ENCODE peak calls at places on chromosomes 1 and 21, in seven cellular contexts. One of them, this sample, is unnamed.

GRCh38 chr1:15678578-15678977 is 5.5 kb upstream of the PLEKHM2 start:
- DNase-seq in tibial nerve: no peak
- DNase-seq in NCI-H69: no peak
- DNase-seq in A172: peak
- DNase-seq in GM23338: peak
- DNase-seq in NCI-H345: no peak
- DNase-seq in trophoblast cell: peak
- DNase-seq in this sample: no peak

GRCh38 chr1:160993544-160993943 is 27.4 kb downstream of the F11R start:
- DNase-seq in tibial nerve: no peak
- DNase-seq in NCI-H69: peak
- DNase-seq in A172: peak
- DNase-seq in GM23338: no peak
- DNase-seq in NCI-H345: peak
- DNase-seq in trophoblast cell: peak
- DNase-seq in this sample: peak

GRCh38 chr1:204961765-204962419 is 81.1 kb upstream of the CNTN2 start:
- DNase-seq in tibial nerve: no peak
- DNase-seq in NCI-H69: peak
- DNase-seq in A172: no peak
- DNase-seq in GM23338: peak
- DNase-seq in NCI-H345: peak
- DNase-seq in trophoblast cell: no peak
- DNase-seq in this sample: no peak

GRCh38 chr1:212256404-212256803 is 28.8 kb upstream of the PPP2R5A start:
- DNase-seq in tibial nerve: no peak
- DNase-seq in NCI-H69: no peak
- DNase-seq in A172: no peak
- DNase-seq in GM23338: no peak
- DNase-seq in NCI-H345: no peak
- DNase-seq in trophoblast cell: no peak
- DNase-seq in this sample: no peak

GRCh38 chr1:97581614-97582051 is 339.2 kb downstream of the DPYD start:
- DNase-seq in tibial nerve: no peak
- DNase-seq in NCI-H69: no peak
- DNase-seq in A172: peak
- DNase-seq in GM23338: peak
- DNase-seq in NCI-H345: no peak
- DNase-seq in trophoblast cell: peak
- DNase-seq in this sample: no peak

GRCh38 chr1:232533328-232533727 is 96.6 kb downstream of the SIPA1L2 start:
- DNase-seq in tibial nerve: no peak
- DNase-seq in NCI-H69: peak
- DNase-seq in A172: no peak
- DNase-seq in GM23338: no peak
- DNase-seq in NCI-H345: peak
- DNase-seq in trophoblast cell: no peak
- DNase-seq in this sample: no peak

GRCh38 chr1:183576537-183576936 is 13.7 kb downstream of the NCF2 start:
- DNase-seq in tibial nerve: no peak
- DNase-seq in NCI-H69: no peak
- DNase-seq in A172: no peak
- DNase-seq in GM23338: no peak
- DNase-seq in NCI-H345: no peak
- DNase-seq in trophoblast cell: no peak
- DNase-seq in this sample: no peak

GRCh38 chr1:89174491-89174890 is 1.3 kb downstream of the GBP7 start:
- DNase-seq in tibial nerve: no peak
- DNase-seq in NCI-H69: no peak
- DNase-seq in A172: no peak
- DNase-seq in GM23338: no peak
- DNase-seq in NCI-H345: no peak
- DNase-seq in trophoblast cell: no peak
- DNase-seq in this sample: no peak

GRCh38 chr1:23367451-23367790 is 2.2 kb downstream of the ZNF436 start:
- DNase-seq in tibial nerve: no peak
- DNase-seq in NCI-H69: no peak
- DNase-seq in A172: no peak
- DNase-seq in GM23338: no peak
- DNase-seq in NCI-H345: peak
- DNase-seq in trophoblast cell: no peak
- DNase-seq in this sample: peak

GRCh38 chr21:17428484-17428869 is 84.4 kb upstream of the CXADR start:
- DNase-seq in tibial nerve: no peak
- DNase-seq in NCI-H69: no peak
- DNase-seq in A172: no peak
- DNase-seq in GM23338: no peak
- DNase-seq in NCI-H345: no peak
- DNase-seq in trophoblast cell: no peak
- DNase-seq in this sample: no peak

GRCh38 chr1:2199042-2199810 is 4.7 kb upstream of the FAAP20 start:
- DNase-seq in tibial nerve: peak
- DNase-seq in NCI-H69: peak
- DNase-seq in A172: no peak
- DNase-seq in GM23338: peak
- DNase-seq in NCI-H345: no peak
- DNase-seq in trophoblast cell: peak
- DNase-seq in this sample: peak

GRCh38 chr21:38505654-38506523 is 7.6 kb upstream of the ERG start:
- DNase-seq in tibial nerve: no peak
- DNase-seq in NCI-H69: peak
- DNase-seq in A172: peak
- DNase-seq in GM23338: peak
- DNase-seq in NCI-H345: peak
- DNase-seq in trophoblast cell: peak
- DNase-seq in this sample: peak

GRCh38 chr1:185785586-185785985 is 51.4 kb downstream of the HMCN1 start:
- DNase-seq in tibial nerve: no peak
- DNase-seq in NCI-H69: no peak
- DNase-seq in A172: no peak
- DNase-seq in GM23338: no peak
- DNase-seq in NCI-H345: no peak
- DNase-seq in trophoblast cell: no peak
- DNase-seq in this sample: no peak

GRCh38 chr1:204493882-204494280 is 724 bp downstream of the PIK3C2B start:
- DNase-seq in tibial nerve: no peak
- DNase-seq in NCI-H69: peak
- DNase-seq in A172: peak
- DNase-seq in GM23338: peak
- DNase-seq in NCI-H345: peak
- DNase-seq in trophoblast cell: no peak
- DNase-seq in this sample: peak

GRCh38 chr21:31556662-31557061 is 102.8 kb upstream of the SOD1 start:
- DNase-seq in tibial nerve: no peak
- DNase-seq in NCI-H69: peak
- DNase-seq in A172: no peak
- DNase-seq in GM23338: no peak
- DNase-seq in NCI-H345: no peak
- DNase-seq in trophoblast cell: no peak
- DNase-seq in this sample: no peak

GRCh38 chr1:156750191-156750931 is 1.1 kb downstream of the HDGF start:
- DNase-seq in tibial nerve: no peak
- DNase-seq in NCI-H69: peak
- DNase-seq in A172: peak
- DNase-seq in GM23338: peak
- DNase-seq in NCI-H345: no peak
- DNase-seq in trophoblast cell: peak
- DNase-seq in this sample: peak

GRCh38 chr1:206001476-206001888 is 1.7 kb downstream of the RAB7B start:
- DNase-seq in tibial nerve: no peak
- DNase-seq in NCI-H69: no peak
- DNase-seq in A172: peak
- DNase-seq in GM23338: no peak
- DNase-seq in NCI-H345: no peak
- DNase-seq in trophoblast cell: peak
- DNase-seq in this sample: no peak

GRCh38 chr1:5616366-5617178 is 375.7 kb downstream of the NPHP4 start:
- DNase-seq in tibial nerve: no peak
- DNase-seq in NCI-H69: no peak
- DNase-seq in A172: no peak
- DNase-seq in GM23338: no peak
- DNase-seq in NCI-H345: no peak
- DNase-seq in trophoblast cell: no peak
- DNase-seq in this sample: no peak